ENCODE peak calls at places on chromosomes 5 and 9, in seven cellular contexts. A is activated naive CD8-positive, alpha-beta T cell treated with anti-CD3 and anti-CD28 coated beads, Interleukin-2, amount 10 ng/mL, durations not matched to agents 7 days and 5 days; P is kidney epithelial cell; M is left ventricle myocardium inferior; T is AG08395; D is stimulated activated CD8-positive, alpha-beta memory T cell treated with anti-CD3 and anti-CD28 coated beads, Interleukin-4, amount 100 ng/mL, for 4 hours; X is amniotic stem cell. Q is an unnamed sample.

GRCh38 chr9:81874926-81875325 is 53.3 kb upstream of the SPATA31D4 start:
- DNase-seq in A (no peak), P (no peak), M (no peak), T (peak; percentile 37), D (no peak), X (peak; percentile 33), Q (no peak)

GRCh38 chr9:136950656-136951030 is 1.4 kb upstream of the LCN12 start:
- DNase-seq in A (no peak), P (no peak), M (no peak), T (no peak), D (no peak), X (no peak), Q (no peak)

GRCh38 chr9:88791105-88791805 is 200.0 kb upstream of the S1PR3 start:
- DNase-seq in A (no peak), P (no peak), M (no peak), T (peak; percentile 85), D (no peak), X (no peak), Q (no peak)

GRCh38 chr9:133619791-133620190 is 10.6 kb upstream of the FAM163B start:
- DNase-seq in A (peak; percentile 72), P (no peak), M (no peak), T (no peak), D (peak; percentile 32), X (no peak), Q (no peak)

GRCh38 chr9:71719585-71719984 is 48.7 kb downstream of the CEMIP2 start:
- DNase-seq in A (no peak), P (no peak), M (no peak), T (peak; percentile 33), D (no peak), X (no peak), Q (no peak)

GRCh38 chr5:93145767-93146166 is 435.3 kb downstream of the NR2F1-AS1 start:
- DNase-seq in A (no peak), P (no peak), M (no peak), T (no peak), D (no peak), X (no peak), Q (no peak)

GRCh38 chr9:95720496-95720895 is 155.0 kb upstream of the ERCC6L2 start:
- DNase-seq in A (no peak), P (no peak), M (no peak), T (no peak), D (no peak), X (no peak), Q (no peak)

GRCh38 chr5:140926211-140926902 is at the start of gene PCDHAC1:
- DNase-seq in A (peak; percentile 28), P (no peak), M (peak; percentile 70), T (peak; percentile 49), D (no peak), X (no peak), Q (no peak)

GRCh38 chr5:132364319-132364718 is 5.2 kb upstream of the SLC22A5 start:
- DNase-seq in A (no peak), P (no peak), M (no peak), T (peak; percentile 80), D (no peak), X (no peak), Q (no peak)

GRCh38 chr5:116068028-116068632 is 16.7 kb upstream of the COMMD10 start:
- DNase-seq in A (no peak), P (no peak), M (no peak), T (peak; percentile 46), D (no peak), X (peak; percentile 62), Q (peak; percentile 66)

GRCh38 chr9:97689401-97689800 is 7.7 kb downstream of the XPA start:
- DNase-seq in A (no peak), P (no peak), M (no peak), T (no peak), D (no peak), X (no peak), Q (no peak)

GRCh38 chr5:1874820-1875219 is 7.9 kb downstream of the IRX4 start:
- DNase-seq in A (no peak), P (no peak), M (no peak), T (no peak), D (no peak), X (no peak), Q (no peak)

GRCh38 chr5:175501759-175502158 is 23.4 kb downstream of the SFXN1 start:
- DNase-seq in A (no peak), P (no peak), M (no peak), T (no peak), D (no peak), X (no peak), Q (no peak)

GRCh38 chr5:138975098-138975847 is 100.1 kb upstream of the LRRTM2 start:
- DNase-seq in A (no peak), P (peak; percentile 38), M (peak; percentile 47), T (peak; percentile 83), D (no peak), X (no peak), Q (no peak)

GRCh38 chr5:160787247-160787646 is 64.8 kb downstream of the ATP10B start:
- DNase-seq in A (no peak), P (no peak), M (no peak), T (no peak), D (no peak), X (no peak), Q (no peak)